ENCODE peak calls at places on chromosomes 13 and 19, in four cellular contexts. B is K562, X is WTC11, U is HepG2. T is an unnamed sample.
A peak's percentile ranks its signal among the peaks of the same experiment; 100 is the strongest.

GRCh38 chr19:51668167-51668566 is 21.5 kb upstream of the SIGLEC14 start:
- DNase-seq in X (no peak), B (no peak), U (no peak), T (no peak)

GRCh38 chr13:99301056-99301838 is 6.0 kb downstream of the GPR183 start:
- DNase-seq in X (no peak), U (no peak), B (no peak), T (no peak)

GRCh38 chr19:37990362-37990761 is 83.4 kb downstream of the SIPA1L3 start:
- DNase-seq in U (no peak), B (no peak), X (peak; percentile 36), T (no peak)

GRCh38 chr13:73133536-73133935 is 74.7 kb downstream of the KLF5 start:
- DNase-seq in U (no peak), B (no peak), X (no peak), T (no peak)

GRCh38 chr19:50203281-50204080 is at the start of gene MYH14:
- DNase-seq in U (peak; percentile 79), X (peak; percentile 96), B (peak; percentile 75), T (peak; percentile 99)

GRCh38 chr19:1901940-1902404 is 3.2 kb upstream of the ADAT3 start:
- DNase-seq in U (peak; percentile 76), B (no peak), X (no peak), T (no peak)

GRCh38 chr19:40585677-40586422 is 9.2 kb downstream of the SHKBP1 start:
- DNase-seq in U (no peak), B (no peak), X (no peak), T (no peak)

GRCh38 chr13:59444210-59444857 is 719.4 kb downstream of the DIAPH3 start:
- DNase-seq in B (no peak), U (no peak), X (no peak), T (no peak)

GRCh38 chr13:60572855-60573254 is 175.8 kb downstream of the TDRD3 start:
- DNase-seq in U (no peak), X (no peak), B (no peak), T (no peak)

GRCh38 chr19:44668985-44669764 is 2.1 kb upstream of the CEACAM19 start:
- DNase-seq in U (no peak), B (no peak), X (no peak), T (no peak)

GRCh38 chr13:100389617-100390016 is 199.0 kb downstream of the GGACT start:
- DNase-seq in X (no peak), B (no peak), U (no peak), T (no peak)

GRCh38 chr19:48390188-48391099 is 907 bp downstream of the KDELR1 start:
- DNase-seq in X (peak; percentile 81), B (peak; percentile 82), U (peak; percentile 44), T (peak; percentile 69)

GRCh38 chr19:44848805-44849457 is 2.8 kb downstream of the NECTIN2 start:
- DNase-seq in B (peak; percentile 40), X (peak; percentile 56), U (no peak), T (no peak)

GRCh38 chr19:29714953-29715694 is at the start of gene C19orf12:
- DNase-seq in B (peak; percentile 68), X (peak; percentile 61), U (peak; percentile 18), T (peak; percentile 79)

GRCh38 chr13:33642374-33643065 is 175.4 kb upstream of the RFC3 start:
- DNase-seq in X (no peak), B (no peak), U (peak; percentile 99), T (no peak)

GRCh38 chr13:59459972-59460371 is 703.8 kb downstream of the DIAPH3 start:
- DNase-seq in U (no peak), B (no peak), X (no peak), T (no peak)

GRCh38 chr19:36225219-36225892 is 10.4 kb downstream of the ZNF146 start:
- DNase-seq in X (no peak), B (no peak), U (no peak), T (no peak)

DNA sequence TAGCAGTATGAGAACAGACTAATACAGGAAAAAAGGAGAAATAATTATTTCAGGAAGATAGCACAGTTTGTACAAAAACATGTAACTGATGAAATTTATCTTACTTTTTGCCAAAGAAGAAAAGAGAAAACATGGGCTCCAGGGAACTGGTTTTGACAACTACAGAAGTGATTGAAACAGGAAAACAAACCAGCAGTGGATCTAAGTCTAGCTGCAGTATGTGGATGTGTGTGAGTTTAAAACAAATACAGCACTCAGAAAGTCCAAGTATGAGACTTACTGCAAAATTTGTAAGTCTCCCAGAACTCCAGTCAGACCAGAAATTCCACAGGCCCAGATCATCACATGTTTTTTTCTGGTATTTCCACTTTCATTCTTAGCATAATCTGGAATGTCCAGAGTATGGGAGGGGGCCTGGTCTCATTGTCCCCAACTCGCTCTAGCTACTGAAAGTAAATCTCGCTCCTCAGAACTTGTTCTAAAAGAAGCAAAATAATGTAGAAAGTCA is 259.5 kb downstream of the NHLRC3 start:
- DNase-seq in U (no peak), B (no peak), X (no peak), T (no peak)
- TF ChIP-seq ELF4 in U (no peak), B (no peak), X (no peak), T (no peak)

DNA sequence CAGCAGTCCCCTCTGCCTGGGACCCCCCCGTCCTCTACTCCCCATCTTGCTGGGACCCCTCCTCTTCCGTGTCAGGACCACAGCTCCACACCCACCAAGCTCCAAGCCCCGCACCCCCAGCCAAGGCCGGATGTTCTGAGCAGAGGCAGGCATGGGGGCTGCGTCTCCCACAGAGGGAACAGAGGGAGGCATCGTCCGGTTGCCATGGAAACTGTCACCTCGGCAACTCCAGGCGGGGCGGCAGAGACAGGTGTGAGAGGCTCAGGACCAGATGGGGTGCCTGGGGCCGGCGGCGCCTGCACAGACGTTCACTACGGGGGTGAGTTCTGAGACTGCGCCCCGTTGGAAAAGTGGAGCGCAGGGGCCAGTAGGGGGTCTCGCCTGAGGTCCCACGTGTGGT is 5.4 kb downstream of the RNU6-9 start:
- DNase-seq in B (no peak), X (peak; percentile 71), U (no peak), T (no peak)
- TF ChIP-seq ELF4 in B (no peak), X (no peak), U (no peak), T (no peak)

GRCh38 chr13:49998714-49999624 is 2.1 kb downstream of the TRIM13 start:
- DNase-seq in X (peak; percentile 66), B (no peak), U (no peak), T (no peak)
- TF ChIP-seq ELF4 in X (no peak), B (no peak), U (no peak), T (no peak)

GRCh38 chr13:31093145-31093885 is 68.4 kb downstream of the HSPH1 start:
- DNase-seq in X (no peak), B (no peak), U (no peak), T (no peak)

GRCh38 chr13:31096624-31097302 is 64.9 kb downstream of the HSPH1 start:
- DNase-seq in U (no peak), X (no peak), B (no peak), T (no peak)

GRCh38 chr13:31090921-31091624 is 70.6 kb downstream of the HSPH1 start:
- DNase-seq in U (no peak), B (no peak), X (no peak), T (no peak)

GRCh38 chr13:31092631-31093030 is 69.1 kb downstream of the HSPH1 start:
- DNase-seq in B (no peak), X (no peak), U (no peak), T (no peak)

DNA sequence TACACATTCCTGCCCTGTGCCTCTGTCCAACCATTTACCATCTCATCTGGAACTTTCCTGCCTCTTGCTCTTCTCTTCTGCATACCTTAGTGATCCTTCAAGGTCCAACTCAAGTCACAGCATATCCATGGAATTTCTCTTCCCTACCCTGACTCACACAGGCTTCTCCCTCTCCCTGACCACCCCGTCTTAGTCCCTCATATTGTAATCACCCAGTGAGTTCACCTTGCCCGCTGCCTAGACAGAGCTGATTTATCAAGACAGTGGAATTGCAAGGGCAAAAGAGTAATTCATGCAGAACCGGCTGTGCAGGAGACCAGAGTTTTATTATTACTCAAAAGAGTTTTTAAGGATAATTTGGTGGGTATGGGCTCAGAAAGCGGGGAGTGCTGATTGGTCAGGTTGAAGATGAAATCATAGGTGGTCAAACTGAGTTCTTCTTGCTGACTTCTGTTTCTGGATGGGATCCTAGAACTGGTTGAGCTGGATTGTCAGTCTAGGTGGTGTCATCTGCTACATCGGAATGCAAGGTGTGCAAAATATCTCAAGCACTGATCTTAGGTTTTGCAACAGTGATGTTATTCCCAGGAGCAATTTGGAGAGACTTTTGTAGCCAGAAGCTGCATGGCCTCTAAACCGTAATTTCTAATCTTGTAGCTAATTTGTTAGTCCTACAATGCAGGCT is 67.2 kb downstream of the HSPH1 start:
- DNase-seq in U (no peak), X (no peak), B (no peak), T (no peak)
- TF ChIP-seq ELF4 in U (no peak), X (no peak), B (no peak), T (no peak)

T was measured in HEK293T.